ENCODE peak calls at places on chromosome 11, in six cellular contexts. U is NB4, V is endothelial cell of umbilical vein, M is GM12878, K is HepG2, Z is K562. J is an unnamed sample.

GRCh38 chr11:102387056-102387781 is 40.2 kb downstream of the BIRC2 start:
- DNase-seq in K (no peak), V (no peak), M (no peak), U (no peak), Z (no peak), J (no peak)

GRCh38 chr11:129989437-129989836 is 13.2 kb downstream of the PRDM10 start:
- DNase-seq in M (no peak), K (no peak), U (no peak), Z (no peak), V (no peak), J (no peak)

GRCh38 chr11:26044389-26044788 is 287.5 kb upstream of the ANO3 start:
- DNase-seq in K (no peak), U (no peak), V (no peak), Z (no peak), M (no peak), J (no peak)

GRCh38 chr11:26730711-26731460 is 9.0 kb upstream of the SLC5A12 start:
- DNase-seq in U (peak; percentile 6), M (no peak), V (no peak), Z (no peak), K (no peak), J (no peak)

GRCh38 chr11:121452609-121453150 is at the start of gene SORL1-AS1:
- DNase-seq in K (no peak), M (no peak), Z (no peak), U (peak; percentile 50), V (no peak), J (peak; percentile 12)

GRCh38 chr11:106384429-106384828 is 307.0 kb downstream of the AASDHPPT start:
- DNase-seq in Z (no peak), V (no peak), K (no peak), M (no peak), U (no peak), J (no peak)

GRCh38 chr11:116976941-116977570 is 121.2 kb downstream of the SIK3 start:
- DNase-seq in Z (no peak), M (no peak), V (no peak), U (no peak), K (no peak), J (no peak)

GRCh38 chr11:14308114-14308896 is 50.7 kb downstream of the RRAS2 start:
- DNase-seq in U (peak; percentile 59), K (peak; percentile 50), Z (peak; percentile 39), M (no peak), V (peak; percentile 53), J (peak; percentile 59)

DNA sequence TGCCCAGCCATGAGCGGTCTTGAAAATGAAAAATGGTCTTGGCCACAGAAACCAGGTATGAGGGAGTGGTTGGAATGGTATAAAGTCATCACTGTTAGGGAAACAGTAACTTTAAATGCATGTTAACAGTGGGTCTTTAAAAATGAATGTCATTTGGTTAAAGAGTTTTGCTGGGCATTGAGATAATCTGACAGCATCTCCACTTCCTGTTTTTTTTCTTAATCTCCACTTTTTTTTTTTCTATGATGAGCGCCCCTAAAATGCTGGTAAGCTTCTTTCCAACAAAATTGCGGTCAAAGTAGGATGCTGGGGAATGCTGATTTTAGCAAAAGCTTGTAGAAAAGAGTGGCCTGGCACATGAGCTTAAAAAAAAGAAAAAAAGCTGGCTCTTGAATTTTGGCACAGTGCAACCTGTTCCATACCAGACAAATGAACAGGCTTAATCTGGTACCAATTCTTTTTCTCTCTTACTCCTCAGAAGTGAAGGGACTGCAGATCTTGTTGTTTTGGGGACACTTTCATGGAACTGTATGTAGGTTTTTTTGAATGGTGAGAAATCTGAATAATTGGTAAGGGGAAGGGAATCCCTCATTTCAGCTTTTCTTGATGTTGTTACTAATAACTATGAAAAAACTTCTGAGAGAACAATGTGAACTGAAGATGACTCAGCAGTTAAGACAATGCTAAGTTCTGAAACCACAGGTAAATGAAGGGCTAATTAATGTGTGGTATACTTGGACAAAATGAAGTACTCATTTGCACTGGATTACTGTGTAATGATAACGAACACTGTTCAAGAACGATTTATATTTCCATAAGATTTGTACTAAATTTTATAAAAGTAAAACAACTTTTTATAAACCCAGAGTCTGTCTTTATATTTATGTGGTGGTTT is 3.1 kb upstream of the ARHGEF12 start:
- DNase-seq in M (no peak), K (no peak), V (no peak), Z (no peak), U (no peak), J (no peak)
- TF ChIP-seq MYC in M (no peak), K (no peak), V (no peak), Z (no peak), U (no peak), J (no peak)

GRCh38 chr11:59102259-59102765 is 4.7 kb upstream of the FAM111B start:
- DNase-seq in K (no peak), Z (peak; percentile 17), M (peak; percentile 74), V (peak; percentile 46), U (no peak), J (peak; percentile 78)

GRCh38 chr11:59097113-59097708 is 9.8 kb upstream of the FAM111B start:
- DNase-seq in M (no peak), Z (peak; percentile 19), U (peak; percentile 62), V (peak; percentile 64), K (peak; percentile 60), J (peak; percentile 72)
- TF ChIP-seq MYC in M (no peak), Z (no peak), U (no peak), V (no peak), K (no peak), J (no peak)

GRCh38 chr11:1082728-1083620 is 8.3 kb downstream of the MUC2 start:
- DNase-seq in K (no peak), M (no peak), V (no peak), Z (no peak), U (peak; percentile 58), J (no peak)
- TF ChIP-seq MYC in K (no peak), M (no peak), V (no peak), Z (no peak), U (no peak), J (no peak)

GRCh38 chr11:47998345-47998732 is 18.0 kb downstream of the PTPRJ start:
- DNase-seq in K (no peak), Z (no peak), U (no peak), M (no peak), V (no peak), J (no peak)
- TF ChIP-seq MYC in K (no peak), Z (no peak), U (no peak), M (no peak), V (no peak), J (no peak)

DNA sequence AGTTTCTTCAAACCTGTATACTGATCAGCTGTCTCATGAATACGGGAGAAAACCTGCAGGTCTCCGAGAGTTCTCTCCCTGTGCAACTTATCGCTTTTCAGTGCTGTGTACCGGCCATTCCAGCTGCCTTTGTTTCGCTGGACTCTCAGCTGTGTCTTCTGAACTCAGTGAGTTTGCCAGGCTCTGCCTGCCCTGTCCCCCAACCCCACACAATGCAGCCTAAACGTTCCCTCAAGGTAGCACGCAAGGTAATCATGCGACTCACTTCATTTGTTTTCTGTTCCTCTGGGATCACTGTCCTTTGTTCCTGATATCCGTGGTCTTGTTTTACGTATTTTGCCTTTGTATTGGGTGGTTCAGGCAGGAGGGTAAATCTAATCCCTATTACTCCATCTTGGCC is 13.5 kb downstream of the RBM7 start:
- DNase-seq in V (no peak), Z (no peak), M (no peak), U (no peak), K (no peak), J (no peak)
- TF ChIP-seq MYC in V (no peak), Z (no peak), M (no peak), U (no peak), K (no peak), J (no peak)

DNA sequence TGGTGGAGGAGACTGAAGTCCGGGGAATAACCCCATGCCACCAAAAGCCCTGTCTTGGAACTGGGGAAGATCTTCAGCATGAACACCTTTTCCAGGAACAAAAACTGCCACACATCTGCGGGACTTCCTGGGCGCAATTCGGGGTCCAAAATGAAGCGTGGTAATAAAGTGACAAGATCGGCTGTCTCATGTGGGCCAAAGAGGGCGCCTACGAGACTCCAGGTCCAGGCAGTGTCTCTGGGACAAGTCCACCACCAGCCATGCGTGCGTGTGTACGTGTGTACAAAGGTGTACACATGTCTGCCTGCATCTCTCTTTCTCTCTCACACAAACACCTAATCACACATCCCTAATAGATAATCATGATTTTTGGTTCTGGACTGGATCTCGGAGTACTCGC is 8.9 kb upstream of the MYBPC3 start:
- DNase-seq in V (no peak), M (no peak), U (no peak), Z (no peak), K (no peak), J (no peak)
- TF ChIP-seq MYC in V (no peak), M (no peak), U (no peak), Z (no peak), K (no peak), J (no peak)

GRCh38 chr11:132258865-132259264 is 888.5 kb downstream of the NTM start:
- DNase-seq in V (no peak), Z (no peak), K (no peak), M (no peak), U (no peak), J (no peak)

GRCh38 chr11:132263231-132263630 is 892.8 kb downstream of the NTM start:
- DNase-seq in K (no peak), Z (no peak), U (no peak), V (no peak), M (no peak), J (no peak)

GRCh38 chr11:132260636-132261035 is 890.2 kb downstream of the NTM start:
- DNase-seq in Z (no peak), V (no peak), K (no peak), M (no peak), U (no peak), J (no peak)

GRCh38 chr11:132263875-132264274 is 893.5 kb downstream of the NTM start:
- DNase-seq in M (no peak), V (no peak), K (no peak), Z (no peak), U (no peak), J (no peak)

DNA sequence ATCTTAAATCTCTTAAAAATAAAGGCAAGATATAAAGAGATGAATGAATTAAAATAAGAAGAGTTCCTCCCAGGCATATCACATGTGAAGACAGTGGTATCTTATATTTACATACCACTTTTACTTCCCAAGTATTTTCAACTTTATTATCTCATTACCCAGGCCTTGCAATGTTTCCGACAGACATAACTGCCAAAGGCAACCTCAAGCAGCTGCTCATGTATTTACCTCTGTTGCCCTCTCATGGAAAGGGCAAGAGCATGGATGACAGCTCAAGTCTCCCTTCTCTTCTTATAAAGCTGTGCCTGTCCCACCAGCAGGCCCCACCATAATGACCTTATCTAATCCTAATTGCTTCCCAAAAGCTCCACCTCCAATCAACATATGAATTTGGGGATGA is 894.2 kb downstream of the NTM start:
- DNase-seq in V (no peak), Z (no peak), K (no peak), U (no peak), M (no peak), J (no peak)
- TF ChIP-seq MYC in V (no peak), Z (no peak), K (no peak), U (no peak), M (no peak), J (no peak)